ENCODE peak calls at places on chromosomes 13 and 19, in seven cellular contexts. M, Y, I, O, A, J and B are unnamed samples. For H3K9me3, the result is how much of the 10 kb centered on the place peaks cover.

GRCh38 chr13:39951301-39951700 is 295.8 kb downstream of the COG6 start:
- DNase-seq in J (no peak), M (no peak), I (no peak), O (no peak), Y (no peak), A (no peak), B (no peak)

GRCh38 chr13:45809810-45810394 is 41.7 kb downstream of the SIAH3 start:
- DNase-seq in Y (no peak), J (no peak), A (no peak), O (no peak), M (no peak), I (no peak), B (no peak)

GRCh38 chr13:21242236-21242635 is 65.8 kb downstream of the MRPL57 start:
- DNase-seq in O (peak), M (no peak), I (no peak), J (no peak), A (no peak), Y (no peak), B (no peak)

GRCh38 chr13:51821666-51822065 is 17.7 kb upstream of the DHRS12 start:
- DNase-seq in I (no peak), Y (no peak), J (no peak), A (no peak), M (no peak), O (no peak), B (no peak)

GRCh38 chr13:51804295-51805172 is 571 bp upstream of the DHRS12 start:
- DNase-seq in Y (no peak), J (no peak), O (no peak), A (peak), M (peak), I (no peak), B (peak)

GRCh38 chr19:51055866-51056265 is 9.0 kb downstream of the KLK13 start:
- DNase-seq in O (no peak), A (no peak), Y (no peak), J (no peak), I (no peak), M (no peak), B (no peak)

GRCh38 chr19:55340784-55341147 is 1.1 kb downstream of the KMT5C start:
- DNase-seq in A (peak), J (no peak), M (no peak), I (no peak), O (peak), Y (no peak), B (no peak)

GRCh38 chr13:65926750-65927171 is 1303.4 kb downstream of the PCDH9 start:
- DNase-seq in Y (no peak), M (no peak), O (peak), J (no peak), I (peak), A (peak), B (peak)

GRCh38 chr19:35048911-35049411 is 7.4 kb downstream of the HPN start:
- DNase-seq in J (no peak), Y (peak), O (peak), M (no peak), I (peak), A (peak), B (peak)

GRCh38 chr13:90261343-90261742 is 1086.1 kb upstream of the MIR17HG start:
- DNase-seq in Y (no peak), J (no peak), I (no peak), M (no peak), A (no peak), O (no peak), B (no peak)

GRCh38 chr13:72530471-72530870 is 197.0 kb downstream of the MZT1 start:
- DNase-seq in I (no peak), O (no peak), J (no peak), Y (no peak), A (no peak), M (no peak), B (no peak)

GRCh38 chr19:18421371-18421959 is 2.3 kb downstream of the SSBP4 start:
- DNase-seq in O (no peak), M (no peak), A (peak), I (no peak), Y (no peak), J (no peak), B (no peak)

GRCh38 chr19:38003427-38004099 is 96.6 kb downstream of the SIPA1L3 start:
- DNase-seq in O (peak), A (peak), I (peak), M (no peak), J (peak), Y (peak), B (peak)

GRCh38 chr19:13974073-13974472 is 21.8 kb downstream of the DCAF15 start:
- DNase-seq in Y (no peak), I (no peak), A (no peak), O (peak), J (no peak), M (peak), B (no peak)

GRCh38 chr13:75826391-75826790 is 190.3 kb downstream of the LMO7 start:
- DNase-seq in O (no peak), I (no peak), M (no peak), J (no peak), Y (no peak), A (no peak), B (no peak)

GRCh38 chr13:113109151-113110047 is 3.8 kb downstream of the F7 start:
- DNase-seq in Y (no peak), M (peak), A (no peak), I (no peak), J (no peak), O (peak), B (no peak)

GRCh38 chr13:45179428-45179827 is 21.4 kb downstream of the KCTD4 start:
- DNase-seq in M (no peak), O (no peak), I (no peak), J (no peak), A (no peak), Y (no peak), B (no peak)

GRCh38 chr13:97976551-97977375 is 23.3 kb downstream of the IPO5 start:
- DNase-seq in Y (peak), A (no peak), O (peak), M (no peak), I (peak), J (no peak), B (peak)

GRCh38 chr13:52787212-52787611 is 47.6 kb upstream of the CNMD start:
- DNase-seq in I (no peak), M (no peak), Y (no peak), J (no peak), A (no peak), O (no peak), B (no peak)

GRCh38 chr13:49635599-49636433 is 7.5 kb downstream of the ARL11 start:
- DNase-seq in I (no peak), M (no peak), O (peak), A (peak), J (peak), Y (no peak), B (no peak)

GRCh38 chr19:42090687-42091086 is 14.7 kb downstream of the ZNF574 start:
- DNase-seq in J (no peak), Y (no peak), O (no peak), I (no peak), A (no peak), M (no peak), B (no peak)

GRCh38 chr13:32443111-32443510 is 15.2 kb upstream of the N4BP2L1 start:
- DNase-seq in J (no peak), I (no peak), M (no peak), A (peak), O (no peak), Y (no peak), B (no peak)

GRCh38 chr13:50074843-50075242 is 59.6 kb downstream of the KCNRG start:
- DNase-seq in M (no peak), Y (no peak), A (no peak), I (no peak), O (no peak), J (no peak), B (no peak)

GRCh38 chr19:18425515-18426415 is 6.6 kb downstream of the SSBP4 start:
- DNase-seq in A (no peak), I (no peak), M (no peak), J (no peak), Y (peak), O (no peak), B (peak)

GRCh38 chr13:97892717-97893116 is 60.8 kb upstream of the IPO5 start:
- DNase-seq in Y (no peak), J (no peak), O (no peak), M (no peak), I (no peak), A (no peak), B (no peak)

GRCh38 chr13:20943519-20944012 is 41.0 kb upstream of the XPO4 start:
- DNase-seq in J (peak), Y (peak), O (peak), I (peak), M (peak), A (peak), B (peak)

GRCh38 chr19:1067341-1068103 is 555 bp downstream of the ARHGAP45 start:
- DNase-seq in O (no peak), A (no peak), J (no peak), I (no peak), M (no peak), Y (no peak), B (no peak)

GRCh38 chr19:1469936-1470863 is 8.8 kb downstream of the C19orf25 start:
- DNase-seq in A (peak), Y (no peak), O (peak), J (no peak), M (no peak), I (no peak), B (peak)

GRCh38 chr19:43438291-43439162 is 23.8 kb downstream of the TEX101 start:
- DNase-seq in Y (no peak), M (peak), A (peak), I (no peak), O (no peak), J (peak), B (peak)

GRCh38 chr19:35088514-35088913 is 27.1 kb upstream of the FXYD3 start:
- DNase-seq in M (no peak), Y (no peak), I (no peak), J (peak), O (no peak), A (no peak), B (no peak)

DNA sequence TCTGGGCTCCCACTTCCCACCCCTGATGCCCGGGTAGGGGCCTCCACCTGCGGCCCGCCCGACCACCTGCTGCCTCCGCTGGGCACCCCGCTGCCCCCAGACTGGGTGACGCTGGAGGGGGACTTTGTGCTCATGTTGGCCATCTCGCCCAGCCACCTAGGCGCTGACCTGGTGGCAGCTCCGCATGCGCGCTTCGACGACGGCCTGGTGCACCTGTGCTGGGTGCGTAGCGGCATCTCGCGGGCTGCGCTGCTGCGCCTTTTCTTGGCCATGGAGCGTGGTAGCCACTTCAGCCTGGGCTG is 7.9 kb downstream of the DBP start:
- DNase-seq in J (no peak), I (no peak), Y (no peak), M (no peak), O (no peak), A (no peak), B (no peak)
- H3K27ac ChIP-seq in J (no peak), I (no peak), Y (peak), M (peak), O (no peak), A (no peak), B (peak)

GRCh38 chr19:40739030-40739839 is 11.0 kb downstream of the ACTMAP start:
- DNase-seq in Y (no peak), A (no peak), I (no peak), M (no peak), O (no peak), J (no peak), B (no peak)

GRCh38 chr19:40736661-40737060 is 13.6 kb downstream of the ACTMAP start:
- DNase-seq in M (no peak), I (no peak), A (no peak), O (no peak), Y (no peak), J (no peak), B (no peak)

GRCh38 chr19:40735003-40735771 is 15.1 kb downstream of the ACTMAP start:
- DNase-seq in M (no peak), Y (no peak), J (no peak), O (no peak), A (no peak), I (no peak), B (no peak)

GRCh38 chr19:40739871-40740703 is 10.2 kb downstream of the ACTMAP start:
- DNase-seq in M (no peak), O (no peak), A (no peak), Y (peak), J (no peak), I (no peak), B (no peak)

GRCh38 chr19:40737102-40737644 is 13.1 kb downstream of the ACTMAP start:
- DNase-seq in M (no peak), I (no peak), J (no peak), A (no peak), Y (no peak), O (no peak), B (no peak)
- H3K9me3 ChIP-seq in M (under half), I (under half), J (under half), A (under half), Y (under half), O (under half), B (under half)

GRCh38 chr19:7327802-7328201 is 20.9 kb upstream of the ARHGEF18 start:
- DNase-seq in Y (no peak), M (no peak), O (no peak), I (no peak), A (no peak), J (no peak), B (no peak)

GRCh38 chr19:7331446-7331845 is 17.3 kb upstream of the ARHGEF18 start:
- DNase-seq in O (no peak), J (no peak), I (no peak), Y (no peak), M (no peak), A (no peak), B (no peak)

GRCh38 chr19:7328647-7329046 is 20.1 kb upstream of the ARHGEF18 start:
- DNase-seq in A (no peak), J (no peak), M (no peak), O (no peak), I (no peak), Y (no peak), B (no peak)

GRCh38 chr19:7326105-7326877 is 22.4 kb upstream of the ARHGEF18 start:
- DNase-seq in M (no peak), I (no peak), A (peak), Y (no peak), O (peak), J (no peak), B (no peak)
- TF ChIP-seq CTCF in M (peak), I (peak), A (peak), Y (no peak), O (peak), J (peak), B (no peak)

GRCh38 chr13:31150315-31150985 is 11.3 kb downstream of the HSPH1 start:
- DNase-seq in Y (no peak), O (no peak), M (no peak), I (no peak), J (no peak), A (no peak), B (no peak)

GRCh38 chr13:31159306-31159705 is 2.4 kb downstream of the HSPH1 start:
- DNase-seq in J (no peak), O (no peak), I (no peak), Y (no peak), A (no peak), M (no peak), B (no peak)

GRCh38 chr13:31151837-31152236 is 9.9 kb downstream of the HSPH1 start:
- DNase-seq in Y (no peak), O (no peak), M (no peak), J (no peak), A (no peak), I (no peak), B (no peak)

GRCh38 chr13:31149604-31150003 is 12.1 kb downstream of the HSPH1 start:
- DNase-seq in M (no peak), A (no peak), I (no peak), Y (no peak), J (no peak), O (no peak), B (no peak)

GRCh38 chr13:31154939-31155338 is 6.8 kb downstream of the HSPH1 start:
- DNase-seq in J (no peak), M (no peak), I (no peak), O (no peak), Y (no peak), A (no peak), B (no peak)
- H3K27ac ChIP-seq in J (no peak), M (no peak), I (no peak), O (no peak), Y (no peak), A (no peak), B (no peak)

GRCh38 chr19:21912654-21913053 is 76.7 kb upstream of the ZNF43 start:
- DNase-seq in O (no peak), I (no peak), Y (no peak), A (no peak), M (no peak), J (no peak), B (no peak)
- H3K9me3 ChIP-seq in O (half or more), I (under half), Y (under half), A (under half), M (under half), J (under half), B (under half)

DNA sequence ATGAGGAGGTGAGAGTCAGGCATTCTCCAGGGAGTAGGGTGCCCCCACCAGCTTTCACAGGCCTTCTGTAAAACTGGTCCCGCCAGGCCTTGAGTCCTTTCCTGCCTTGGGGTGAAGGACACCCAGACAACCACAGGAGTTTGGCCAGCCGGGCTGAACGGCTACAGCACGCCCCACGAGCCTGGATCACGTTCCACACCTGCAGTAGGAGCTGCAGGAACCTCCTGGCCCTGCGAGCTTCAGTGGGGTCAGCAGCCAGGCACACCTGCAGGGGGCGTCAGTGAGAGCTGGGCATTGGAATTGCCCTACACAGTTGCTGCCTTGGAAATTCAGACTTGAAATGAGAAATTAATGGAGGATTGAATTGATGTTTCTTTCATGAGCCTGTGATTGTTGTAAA is 45.7 kb downstream of the COL4A2 start:
- DNase-seq in I (no peak), J (no peak), A (no peak), M (no peak), O (peak), Y (no peak), B (no peak)
- TF ChIP-seq CTCF in I (no peak), J (peak), A (no peak), M (peak), O (peak), Y (no peak), B (no peak)